ENCODE peak calls at places on chromosomes 11 and 22, in six cellular contexts. U is EH, N is RCC 7860, W is astrocyte of the hippocampus, C is H9, H is ELR. D is an unnamed sample.

GRCh38 chr11:72703281-72704008 is 29.2 kb upstream of the PDE2A start:
- DNase-seq in C (no peak), H (no peak), U (peak), W (peak), N (no peak), D (peak)

GRCh38 chr11:64924910-64925284 is 408 bp downstream of the PPP2R5B start:
- DNase-seq in C (no peak), H (peak), N (no peak), U (peak), W (peak), D (no peak)

GRCh38 chr11:117985953-117986887 is at the start of gene IL10RA:
- DNase-seq in C (peak), H (peak), W (peak), U (peak), N (no peak), D (peak)

GRCh38 chr11:779120-779954 is 2.0 kb upstream of the GATD1 start:
- DNase-seq in N (no peak), W (no peak), H (no peak), U (no peak), C (no peak), D (no peak)

GRCh38 chr22:30876925-30877553 is 91.5 kb downstream of the MORC2 start:
- DNase-seq in U (peak), C (no peak), N (no peak), W (peak), H (no peak), D (peak)

GRCh38 chr11:76666830-76667229 is 3.7 kb downstream of the LRRC32 start:
- DNase-seq in H (no peak), C (peak), W (no peak), U (no peak), N (no peak), D (no peak)

GRCh38 chr11:123473941-123474668 is 44.0 kb downstream of the GRAMD1B start:
- DNase-seq in H (peak), U (peak), N (peak), W (peak), C (no peak), D (peak)

GRCh38 chr11:96324912-96325311 is 18.1 kb downstream of the MAML2 start:
- DNase-seq in C (no peak), W (peak), U (peak), N (peak), H (peak), D (peak)

GRCh38 chr11:45983471-45983845 is 61.0 kb downstream of the LARGE2 start:
- DNase-seq in W (no peak), U (no peak), C (no peak), N (no peak), H (no peak), D (no peak)

GRCh38 chr11:128146926-128147605 is 440.3 kb downstream of the ETS1 start:
- DNase-seq in U (no peak), H (no peak), C (no peak), W (peak), N (no peak), D (no peak)

GRCh38 chr11:2551131-2551530 is 106.3 kb downstream of the KCNQ1 start:
- DNase-seq in N (no peak), C (no peak), H (no peak), W (no peak), U (no peak), D (no peak)

GRCh38 chr11:57410287-57410686 is 16.6 kb downstream of the SLC43A3 start:
- DNase-seq in N (peak), W (peak), U (peak), H (peak), C (no peak), D (peak)

GRCh38 chr11:78042858-78043257 is 19.8 kb upstream of the KCTD14 start:
- DNase-seq in N (no peak), W (no peak), C (no peak), U (no peak), H (no peak), D (no peak)

GRCh38 chr11:6474423-6474792 is 667 bp upstream of the TRIM3 start:
- DNase-seq in U (no peak), N (no peak), C (no peak), W (no peak), H (no peak), D (no peak)

GRCh38 chr11:126147268-126148111 is 64.0 kb downstream of the RPUSD4 start:
- DNase-seq in W (no peak), H (peak), U (no peak), C (peak), N (no peak), D (no peak)

GRCh38 chr11:126929186-126930085 is 71.1 kb downstream of the KIRREL3 start:
- DNase-seq in H (peak), N (peak), W (peak), C (no peak), U (peak), D (peak)

GRCh38 chr11:102430158-102430836 is 22.3 kb downstream of the TMEM123 start:
- DNase-seq in H (peak), C (no peak), U (peak), N (peak), W (peak), D (peak)

GRCh38 chr22:42320463-42321416 is 50.3 kb upstream of the TCF20 start:
- DNase-seq in H (no peak), N (no peak), U (no peak), C (no peak), W (no peak), D (no peak)

GRCh38 chr11:77487790-77488189 is 13.9 kb upstream of the PAK1 start:
- DNase-seq in N (no peak), W (no peak), H (no peak), U (no peak), C (no peak), D (no peak)